ENCODE peak calls at places on chromosomes 11 and 22, in nine cellular contexts. One of them, this sample, is unnamed.

GRCh38 chr22:31933816-31934482 is 10.4 kb upstream of the YWHAH start:
- DNase-seq in Ammon's horn: no peak
- DNase-seq in lung microvascular endothelial cell: no peak
- DNase-seq in germinal center: no peak
- DNase-seq in CD14-positive monocyte: no peak
- DNase-seq in fibroblast of gingiva: no peak
- DNase-seq in activated naive CD8-positive, alpha-beta T cell treated with anti-CD3 and anti-CD28 coated beads, Interleukin-2, amount 50 U/mL, for 16 hours: no peak
- DNase-seq in NCI-H510A: no peak
- DNase-seq in left lobe of liver: no peak
- DNase-seq in this sample: no peak

GRCh38 chr11:96188625-96189006 is 154.4 kb downstream of the MAML2 start:
- DNase-seq in Ammon's horn: peak; percentile 51
- DNase-seq in lung microvascular endothelial cell: peak; percentile 81
- DNase-seq in germinal center: peak; percentile 12
- DNase-seq in CD14-positive monocyte: no peak
- DNase-seq in fibroblast of gingiva: peak; percentile 64
- DNase-seq in activated naive CD8-positive, alpha-beta T cell treated with anti-CD3 and anti-CD28 coated beads, Interleukin-2, amount 50 U/mL, for 16 hours: peak; percentile 16
- DNase-seq in NCI-H510A: no peak
- DNase-seq in left lobe of liver: no peak
- DNase-seq in this sample: no peak

GRCh38 chr11:64856382-64857227 is 12.2 kb upstream of the CDC42BPG start:
- DNase-seq in Ammon's horn: peak; percentile 68
- DNase-seq in lung microvascular endothelial cell: peak; percentile 93
- DNase-seq in germinal center: no peak
- DNase-seq in CD14-positive monocyte: peak; percentile 96
- DNase-seq in fibroblast of gingiva: peak; percentile 74
- DNase-seq in activated naive CD8-positive, alpha-beta T cell treated with anti-CD3 and anti-CD28 coated beads, Interleukin-2, amount 50 U/mL, for 16 hours: no peak
- DNase-seq in NCI-H510A: no peak
- DNase-seq in left lobe of liver: no peak
- DNase-seq in this sample: no peak

GRCh38 chr22:49090061-49090852 is 737.4 kb downstream of the BRD1 start:
- DNase-seq in Ammon's horn: no peak
- DNase-seq in lung microvascular endothelial cell: no peak
- DNase-seq in germinal center: no peak
- DNase-seq in CD14-positive monocyte: peak; percentile 36
- DNase-seq in fibroblast of gingiva: no peak
- DNase-seq in activated naive CD8-positive, alpha-beta T cell treated with anti-CD3 and anti-CD28 coated beads, Interleukin-2, amount 50 U/mL, for 16 hours: no peak
- DNase-seq in NCI-H510A: no peak
- DNase-seq in left lobe of liver: no peak
- DNase-seq in this sample: no peak

GRCh38 chr22:22161924-22162851 is 82.4 kb upstream of the VPREB1 start:
- DNase-seq in Ammon's horn: no peak
- DNase-seq in lung microvascular endothelial cell: no peak
- DNase-seq in germinal center: peak; percentile 85
- DNase-seq in CD14-positive monocyte: no peak
- DNase-seq in fibroblast of gingiva: no peak
- DNase-seq in activated naive CD8-positive, alpha-beta T cell treated with anti-CD3 and anti-CD28 coated beads, Interleukin-2, amount 50 U/mL, for 16 hours: no peak
- DNase-seq in NCI-H510A: no peak
- DNase-seq in left lobe of liver: no peak
- DNase-seq in this sample: peak; percentile 19

GRCh38 chr22:32729368-32729767 is 72.1 kb upstream of the TIMP3 start:
- DNase-seq in Ammon's horn: no peak
- DNase-seq in lung microvascular endothelial cell: no peak
- DNase-seq in germinal center: no peak
- DNase-seq in CD14-positive monocyte: no peak
- DNase-seq in fibroblast of gingiva: no peak
- DNase-seq in activated naive CD8-positive, alpha-beta T cell treated with anti-CD3 and anti-CD28 coated beads, Interleukin-2, amount 50 U/mL, for 16 hours: no peak
- DNase-seq in NCI-H510A: no peak
- DNase-seq in left lobe of liver: no peak
- DNase-seq in this sample: no peak

GRCh38 chr22:32050678-32051515 is 7.8 kb downstream of the SLC5A1 start:
- DNase-seq in Ammon's horn: peak; percentile 2
- DNase-seq in lung microvascular endothelial cell: no peak
- DNase-seq in germinal center: no peak
- DNase-seq in CD14-positive monocyte: peak; percentile 58
- DNase-seq in fibroblast of gingiva: peak; percentile 86
- DNase-seq in activated naive CD8-positive, alpha-beta T cell treated with anti-CD3 and anti-CD28 coated beads, Interleukin-2, amount 50 U/mL, for 16 hours: peak; percentile 11
- DNase-seq in NCI-H510A: peak; percentile 42
- DNase-seq in left lobe of liver: no peak
- DNase-seq in this sample: no peak

GRCh38 chr22:37661160-37661924 is 2.8 kb downstream of the PDXP start:
- DNase-seq in Ammon's horn: peak; percentile 74
- DNase-seq in lung microvascular endothelial cell: peak; percentile 69
- DNase-seq in germinal center: no peak
- DNase-seq in CD14-positive monocyte: no peak
- DNase-seq in fibroblast of gingiva: peak; percentile 75
- DNase-seq in activated naive CD8-positive, alpha-beta T cell treated with anti-CD3 and anti-CD28 coated beads, Interleukin-2, amount 50 U/mL, for 16 hours: no peak
- DNase-seq in NCI-H510A: peak; percentile 43
- DNase-seq in left lobe of liver: no peak
- DNase-seq in this sample: no peak

GRCh38 chr11:117231637-117232021 is 244 bp downstream of the PCSK7 start:
- DNase-seq in Ammon's horn: no peak
- DNase-seq in lung microvascular endothelial cell: no peak
- DNase-seq in germinal center: peak; percentile 19
- DNase-seq in CD14-positive monocyte: no peak
- DNase-seq in fibroblast of gingiva: no peak
- DNase-seq in activated naive CD8-positive, alpha-beta T cell treated with anti-CD3 and anti-CD28 coated beads, Interleukin-2, amount 50 U/mL, for 16 hours: no peak
- DNase-seq in NCI-H510A: no peak
- DNase-seq in left lobe of liver: no peak
- DNase-seq in this sample: no peak

GRCh38 chr11:119416606-119417580 is 6.1 kb downstream of the THY1 start:
- DNase-seq in Ammon's horn: peak; percentile 43
- DNase-seq in lung microvascular endothelial cell: no peak
- DNase-seq in germinal center: no peak
- DNase-seq in CD14-positive monocyte: no peak
- DNase-seq in fibroblast of gingiva: peak; percentile 70
- DNase-seq in activated naive CD8-positive, alpha-beta T cell treated with anti-CD3 and anti-CD28 coated beads, Interleukin-2, amount 50 U/mL, for 16 hours: no peak
- DNase-seq in NCI-H510A: no peak
- DNase-seq in left lobe of liver: no peak
- DNase-seq in this sample: no peak

GRCh38 chr11:69664103-69664775 is 10.9 kb downstream of the LTO1 start:
- DNase-seq in Ammon's horn: no peak
- DNase-seq in lung microvascular endothelial cell: no peak
- DNase-seq in germinal center: no peak
- DNase-seq in CD14-positive monocyte: peak; percentile 41
- DNase-seq in fibroblast of gingiva: no peak
- DNase-seq in activated naive CD8-positive, alpha-beta T cell treated with anti-CD3 and anti-CD28 coated beads, Interleukin-2, amount 50 U/mL, for 16 hours: no peak
- DNase-seq in NCI-H510A: no peak
- DNase-seq in left lobe of liver: no peak
- DNase-seq in this sample: no peak

GRCh38 chr11:74004694-74005615 is 3.9 kb downstream of the UCP3 start:
- DNase-seq in Ammon's horn: no peak
- DNase-seq in lung microvascular endothelial cell: no peak
- DNase-seq in germinal center: no peak
- DNase-seq in CD14-positive monocyte: peak; percentile 8
- DNase-seq in fibroblast of gingiva: no peak
- DNase-seq in activated naive CD8-positive, alpha-beta T cell treated with anti-CD3 and anti-CD28 coated beads, Interleukin-2, amount 50 U/mL, for 16 hours: peak; percentile 57
- DNase-seq in NCI-H510A: no peak
- DNase-seq in left lobe of liver: no peak
- DNase-seq in this sample: peak; percentile 46